ENCODE peak calls at places on chromosomes 4 and X, in nine cellular contexts. P, U, H, Q, F, O, S, E and B are unnamed samples.

GRCh38 chr4:76377922-76378321 is 43.0 kb downstream of the CCDC158 start:
- DNase-seq in P (no peak), U (peak), H (peak), Q (peak), F (peak), O (no peak), S (peak), E (peak), B (peak)

GRCh38 chr4:74969507-74970474 is 36.9 kb downstream of the PARM1 start:
- DNase-seq in P (no peak), U (no peak), H (no peak), Q (peak), F (peak), O (no peak), S (no peak), E (peak), B (no peak)

GRCh38 chrX:17067534-17067933 is 121.1 kb downstream of the REPS2 start:
- DNase-seq in P (no peak), U (no peak), H (no peak), Q (no peak), F (no peak), O (no peak), S (no peak), E (no peak), B (no peak)

GRCh38 chrX:9048801-9049200 is 14.9 kb upstream of the FAM9B start:
- DNase-seq in P (no peak), U (no peak), H (no peak), Q (no peak), F (no peak), O (no peak), S (no peak), E (no peak), B (no peak)

GRCh38 chr4:132417220-132417619 is 731.9 kb upstream of the PCDH10 start:
- DNase-seq in P (no peak), U (no peak), H (no peak), Q (no peak), F (no peak), O (no peak), S (no peak), E (no peak), B (no peak)

GRCh38 chr4:139630991-139631390 is 34.6 kb upstream of the MGST2 start:
- DNase-seq in P (no peak), U (no peak), H (no peak), Q (no peak), F (peak), O (no peak), S (no peak), E (no peak), B (peak)

GRCh38 chrX:29466441-29466840 is 748.9 kb upstream of the MAGEB2 start:
- DNase-seq in P (no peak), U (no peak), H (peak), Q (peak), F (no peak), O (no peak), S (no peak), E (no peak), B (no peak)

GRCh38 chr4:25330335-25330734 is 17.8 kb downstream of the ZCCHC4 start:
- DNase-seq in P (no peak), U (no peak), H (no peak), Q (no peak), F (no peak), O (no peak), S (no peak), E (no peak), B (no peak)

GRCh38 chr4:171162478-171162877 is 650.7 kb upstream of the GALNTL6 start:
- DNase-seq in P (no peak), U (no peak), H (no peak), Q (no peak), F (no peak), O (no peak), S (no peak), E (no peak), B (no peak)

GRCh38 chrX:46208225-46208854 is 336.9 kb downstream of the ZNF674 start:
- DNase-seq in P (no peak), U (no peak), H (peak), Q (no peak), F (no peak), O (no peak), S (no peak), E (no peak), B (no peak)

GRCh38 chr4:168153596-168154440 is 61.5 kb downstream of the ANXA10 start:
- DNase-seq in P (peak), U (peak), H (peak), Q (peak), F (peak), O (peak), S (peak), E (peak), B (peak)

GRCh38 chr4:23775694-23776093 is 114.2 kb downstream of the PPARGC1A start:
- DNase-seq in P (no peak), U (no peak), H (no peak), Q (no peak), F (peak), O (no peak), S (no peak), E (no peak), B (peak)

GRCh38 chr4:6910340-6910959 is 824 bp downstream of the TBC1D14 start:
- DNase-seq in P (no peak), U (no peak), H (no peak), Q (no peak), F (peak), O (no peak), S (peak), E (peak), B (no peak)

GRCh38 chr4:168630445-168631187 is 133.8 kb downstream of the PALLD start:
- DNase-seq in P (no peak), U (no peak), H (peak), Q (no peak), F (no peak), O (no peak), S (no peak), E (peak), B (no peak)

GRCh38 chrX:41661366-41662095 is 27.2 kb upstream of the GPR34 start:
- DNase-seq in P (no peak), U (no peak), H (peak), Q (peak), F (no peak), O (no peak), S (no peak), E (peak), B (no peak)

GRCh38 chr4:113539408-113539807 is 222.1 kb downstream of the CAMK2D start:
- DNase-seq in P (no peak), U (no peak), H (peak), Q (peak), F (no peak), O (no peak), S (no peak), E (no peak), B (no peak)

GRCh38 chr4:24978291-24979072 is 52.3 kb downstream of the LGI2 start:
- DNase-seq in P (no peak), U (peak), H (peak), Q (no peak), F (no peak), O (no peak), S (no peak), E (no peak), B (no peak)

GRCh38 chr4:105548483-105548882 is 3.9 kb upstream of the ARHGEF38 start:
- DNase-seq in P (no peak), U (no peak), H (no peak), Q (no peak), F (no peak), O (no peak), S (no peak), E (peak), B (no peak)

GRCh38 chr4:155962697-155963096 is 9.0 kb upstream of the CTSO start:
- DNase-seq in P (no peak), U (no peak), H (no peak), Q (no peak), F (no peak), O (no peak), S (no peak), E (no peak), B (no peak)

GRCh38 chr4:85265234-85265633 is 209.7 kb upstream of the ARHGAP24 start:
- DNase-seq in P (no peak), U (no peak), H (no peak), Q (no peak), F (no peak), O (no peak), S (no peak), E (no peak), B (no peak)

GRCh38 chrX:111914398-111915092 is 38.6 kb downstream of the TRPC5OS start:
- DNase-seq in P (no peak), U (no peak), H (peak), Q (no peak), F (no peak), O (no peak), S (no peak), E (peak), B (no peak)

GRCh38 chr4:56149601-56150000 is 200.9 kb downstream of the CEP135 start:
- DNase-seq in P (no peak), U (no peak), H (peak), Q (peak), F (no peak), O (no peak), S (no peak), E (no peak), B (no peak)

GRCh38 chr4:38281416-38282071 is 321.3 kb downstream of the PTTG2 start:
- DNase-seq in P (no peak), U (no peak), H (peak), Q (peak), F (no peak), O (no peak), S (no peak), E (no peak), B (no peak)

GRCh38 chrX:63761639-63762038 is 23.4 kb downstream of the ARHGEF9 start:
- DNase-seq in P (no peak), U (no peak), H (no peak), Q (peak), F (no peak), O (no peak), S (peak), E (no peak), B (no peak)